ENCODE peak calls at places on chromosomes 11 and 22, in six cellular contexts. U is HCT116; N is Peyer's patch; T is MM.1S; B is SJSA1; R is CD4-positive, alpha-beta memory T cell. Q is an unnamed sample.

GRCh38 chr11:117591316-117592039 is 205.5 kb downstream of the DSCAML1 start:
- DNase-seq in U (no peak), N (peak; percentile 25), T (no peak), B (no peak), R (no peak), Q (no peak)

GRCh38 chr11:120130991-120131760 is 6.7 kb downstream of the TRIM29 start:
- DNase-seq in U (no peak), N (peak; percentile 37), T (no peak), B (no peak), R (no peak), Q (no peak)

GRCh38 chr11:28231475-28231874 is 123.3 kb downstream of the METTL15 start:
- DNase-seq in U (no peak), N (no peak), T (no peak), B (peak; percentile 46), R (no peak), Q (no peak)

GRCh38 chr22:29811377-29811776 is 26.7 kb downstream of the ASCC2 start:
- DNase-seq in U (no peak), N (no peak), T (no peak), B (no peak), R (no peak), Q (no peak)

GRCh38 chr11:126163074-126163700 is 48.3 kb downstream of the RPUSD4 start:
- DNase-seq in U (no peak), N (no peak), T (no peak), B (no peak), R (no peak), Q (no peak)

GRCh38 chr11:72308226-72309073 is 64.5 kb upstream of the PHOX2A start:
- DNase-seq in U (no peak), N (no peak), T (no peak), B (no peak), R (no peak), Q (no peak)

GRCh38 chr22:37843746-37844089 is 416 bp downstream of the ANKRD54 start:
- DNase-seq in U (no peak), N (peak; percentile 75), T (peak; percentile 46), B (no peak), R (no peak), Q (peak; percentile 90)

GRCh38 chr11:44178381-44178780 is 82.9 kb downstream of the EXT2 start:
- DNase-seq in U (no peak), N (no peak), T (no peak), B (peak; percentile 75), R (no peak), Q (peak; percentile 47)

GRCh38 chr11:28963189-28963588 is 855.0 kb downstream of the METTL15 start:
- DNase-seq in U (no peak), N (no peak), T (no peak), B (no peak), R (no peak), Q (no peak)

GRCh38 chr22:27175444-27175843 is 518.1 kb downstream of the MIAT start:
- DNase-seq in U (no peak), N (no peak), T (no peak), B (no peak), R (no peak), Q (no peak)

GRCh38 chr11:120336641-120337132 is 474 bp downstream of the ARHGEF12 start:
- DNase-seq in U (no peak), N (peak; percentile 62), T (peak; percentile 56), B (no peak), R (peak; percentile 31), Q (peak; percentile 86)

GRCh38 chr22:17580461-17581031 is 17.2 kb downstream of the SLC25A18 start:
- DNase-seq in U (no peak), N (no peak), T (no peak), B (no peak), R (no peak), Q (peak; percentile 89)

GRCh38 chr11:59283825-59284772 is 71.4 kb upstream of the MPEG1 start:
- DNase-seq in U (peak; percentile 29), N (peak; percentile 84), T (peak; percentile 67), B (peak; percentile 50), R (peak; percentile 55), Q (peak; percentile 16)

GRCh38 chr11:111645657-111646316 is 43.5 kb downstream of the SIK2 start:
- DNase-seq in U (no peak), N (no peak), T (no peak), B (no peak), R (no peak), Q (no peak)

GRCh38 chr11:29260939-29261705 is 755.7 kb downstream of the KCNA4 start:
- DNase-seq in U (peak; percentile 76), N (no peak), T (no peak), B (peak; percentile 6), R (no peak), Q (no peak)

GRCh38 chr22:42608481-42609361 is 6.0 kb downstream of the POLDIP3 start:
- DNase-seq in U (no peak), N (no peak), T (no peak), B (peak; percentile 81), R (no peak), Q (no peak)

GRCh38 chr11:94933225-94934130 is 39.9 kb downstream of the CWC15 start:
- DNase-seq in U (no peak), N (no peak), T (no peak), B (peak; percentile 55), R (no peak), Q (no peak)

GRCh38 chr11:94656968-94657367 is 89.8 kb downstream of the PIWIL4 start:
- DNase-seq in U (no peak), N (no peak), T (no peak), B (no peak), R (no peak), Q (no peak)

GRCh38 chr11:6268811-6269210 is 9.2 kb downstream of the CCKBR start:
- DNase-seq in U (no peak), N (no peak), T (no peak), B (no peak), R (no peak), Q (no peak)

GRCh38 chr11:87281496-87281895 is 243.8 kb downstream of the TMEM135 start:
- DNase-seq in U (no peak), N (no peak), T (no peak), B (no peak), R (no peak), Q (no peak)

GRCh38 chr11:130674686-130675085 is 226.2 kb downstream of the ADAMTS15 start:
- DNase-seq in U (no peak), N (no peak), T (no peak), B (peak; percentile 28), R (no peak), Q (no peak)

DNA sequence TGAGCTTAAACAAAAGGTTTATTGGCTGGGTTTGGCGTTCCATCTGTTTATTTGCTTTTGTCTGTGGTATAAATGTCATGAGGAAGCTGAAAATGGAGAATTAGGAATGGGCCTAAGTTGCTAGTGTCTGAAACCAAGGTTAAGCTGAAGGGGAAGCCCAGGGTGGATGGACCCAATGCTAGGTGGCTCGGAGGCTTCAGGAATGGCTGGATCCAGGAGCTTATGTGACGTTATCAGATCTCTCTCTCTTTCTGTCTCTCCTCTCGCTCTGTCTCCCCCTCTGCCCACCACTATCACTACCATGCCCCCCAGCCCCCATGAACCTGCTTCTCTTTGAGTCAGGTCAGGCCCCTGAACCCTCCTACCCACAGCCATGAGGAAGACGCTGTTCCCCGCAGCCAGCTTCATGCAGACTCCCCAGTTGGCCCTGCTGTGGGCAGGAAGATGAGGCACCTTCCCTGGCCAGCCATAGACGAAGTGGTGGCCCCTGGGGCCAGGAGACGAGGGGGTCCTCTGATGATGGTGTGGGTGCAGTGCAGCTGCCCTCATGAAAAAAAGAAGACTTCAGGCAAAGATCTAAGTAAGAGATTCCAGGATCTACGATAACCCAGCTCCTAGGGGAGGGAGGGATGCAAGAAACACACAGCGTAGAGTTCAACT is 101.5 kb downstream of the BRD1 start:
- DNase-seq in U (no peak), N (no peak), T (no peak), B (no peak), R (no peak), Q (peak; percentile 29)
- H3K27me3 ChIP-seq in U (peaks cover 68% of the 10 kb centered on the region), N (no peaks in the 10 kb centered on the region), T (peaks cover 80% of the 10 kb centered on the region), B (peaks cover 46% of the 10 kb centered on the region), R (no peaks in the 10 kb centered on the region), Q (peaks cover 8% of the 10 kb centered on the region)

GRCh38 chr11:78110351-78110750 is 29.1 kb downstream of the ALG8 start:
- DNase-seq in U (no peak), N (no peak), T (no peak), B (no peak), R (no peak), Q (no peak)

GRCh38 chr11:78110830-78111229 is 28.6 kb downstream of the ALG8 start:
- DNase-seq in U (no peak), N (no peak), T (no peak), B (no peak), R (no peak), Q (no peak)

GRCh38 chr11:78112588-78113275 is 26.7 kb downstream of the ALG8 start:
- DNase-seq in U (no peak), N (no peak), T (no peak), B (no peak), R (no peak), Q (no peak)

GRCh38 chr11:78109011-78109685 is 29.5 kb upstream of the NDUFC2 start:
- DNase-seq in U (no peak), N (no peak), T (no peak), B (no peak), R (no peak), Q (no peak)

GRCh38 chr11:78111298-78111697 is 28.1 kb downstream of the ALG8 start:
- DNase-seq in U (no peak), N (no peak), T (no peak), B (no peak), R (no peak), Q (no peak)
- H3K36me3 ChIP-seq in U (peaks cover 7% of the 10 kb centered on the region), N (no peaks in the 10 kb centered on the region), T (no peaks in the 10 kb centered on the region), B (no peaks in the 10 kb centered on the region), R (peaks cover 10% of the 10 kb centered on the region), Q (peaks cover 11% of the 10 kb centered on the region)

GRCh38 chr11:26330255-26330654 is 1.7 kb upstream of the ANO3 start:
- DNase-seq in U (no peak), N (no peak), T (no peak), B (no peak), R (no peak), Q (no peak)

GRCh38 chr11:26333906-26334305 is 2.0 kb downstream of the ANO3 start:
- DNase-seq in U (no peak), N (no peak), T (no peak), B (no peak), R (no peak), Q (no peak)

GRCh38 chr11:26335903-26336302 is 4.0 kb downstream of the ANO3 start:
- DNase-seq in U (no peak), N (no peak), T (no peak), B (no peak), R (no peak), Q (no peak)

GRCh38 chr11:26332572-26332915 is 614 bp downstream of the ANO3 start:
- DNase-seq in U (no peak), N (no peak), T (no peak), B (no peak), R (no peak), Q (no peak)

GRCh38 chr11:26331911-26332571 is at the start of gene ANO3:
- DNase-seq in U (no peak), N (no peak), T (peak; percentile 76), B (peak; percentile 31), R (no peak), Q (peak; percentile 90)
- H3K4me3 ChIP-seq in U (no peak within 1 kb of the TSS), N (peak within 1 kb of the TSS; percentile 21), T (peak within 1 kb of the TSS; percentile 26), B (no peak within 1 kb of the TSS), R (no peak within 1 kb of the TSS), Q (peak within 1 kb of the TSS; percentile 37)

DNA sequence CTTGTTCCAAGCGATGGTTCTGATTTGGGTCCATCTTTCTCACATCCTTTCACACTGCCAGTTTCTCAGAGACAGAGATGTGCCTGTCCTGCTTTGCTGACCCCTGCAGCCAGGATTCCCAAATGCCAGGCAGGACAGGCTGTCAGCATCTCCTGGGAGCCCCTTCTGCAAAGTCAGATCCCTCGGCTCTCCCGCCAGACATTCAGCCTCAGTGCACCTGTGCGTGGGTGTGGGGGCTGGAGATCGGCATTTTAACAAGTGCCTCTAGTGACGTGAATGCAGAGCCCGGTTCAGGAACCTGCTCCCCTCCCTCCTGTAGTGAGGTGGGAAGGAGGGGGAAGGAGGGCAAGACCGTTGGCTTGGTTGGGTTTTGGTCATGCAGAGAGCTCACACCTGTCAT is 108.9 kb upstream of the FGF3 start:
- DNase-seq in U (no peak), N (no peak), T (no peak), B (no peak), R (no peak), Q (no peak)
- H3K27me3 ChIP-seq in U (no peaks in the 10 kb centered on the region), N (no peaks in the 10 kb centered on the region), T (peaks cover 95% of the 10 kb centered on the region), B (peaks cover 63% of the 10 kb centered on the region), R (peaks cover 14% of the 10 kb centered on the region), Q (peaks cover 2% of the 10 kb centered on the region)